ENCODE peak calls at places on chromosomes 1 and 21, in nine cellular contexts. One of them, this sample, is unnamed.

GRCh38 chr1:201769966-201770365 is 59.0 kb upstream of the IPO9 start:
- DNase-seq in cardiac septum: no peak
- DNase-seq in NCI-H510A: no peak
- DNase-seq in fibroblast of the aortic adventitia: peak; percentile 99
- DNase-seq in Caco-2: no peak
- DNase-seq in GM18507: no peak
- DNase-seq in KBM-7: no peak
- DNase-seq in GM12865: no peak
- DNase-seq in SK-N-SH: no peak
- DNase-seq in this sample: no peak

GRCh38 chr1:154431586-154432373 is 26.6 kb downstream of the IL6R start:
- DNase-seq in cardiac septum: no peak
- DNase-seq in NCI-H510A: no peak
- DNase-seq in fibroblast of the aortic adventitia: peak; percentile 98
- DNase-seq in Caco-2: no peak
- DNase-seq in GM18507: no peak
- DNase-seq in KBM-7: no peak
- DNase-seq in GM12865: no peak
- DNase-seq in SK-N-SH: no peak
- DNase-seq in this sample: no peak

GRCh38 chr1:38053416-38054091 is 7.0 kb upstream of the POU3F1 start:
- DNase-seq in cardiac septum: no peak
- DNase-seq in NCI-H510A: peak; percentile 79
- DNase-seq in fibroblast of the aortic adventitia: no peak
- DNase-seq in Caco-2: no peak
- DNase-seq in GM18507: no peak
- DNase-seq in KBM-7: no peak
- DNase-seq in GM12865: no peak
- DNase-seq in SK-N-SH: no peak
- DNase-seq in this sample: no peak

GRCh38 chr1:155127105-155127671 is 488 bp upstream of the EFNA1 start:
- DNase-seq in cardiac septum: peak; percentile 79
- DNase-seq in NCI-H510A: no peak
- DNase-seq in fibroblast of the aortic adventitia: peak; percentile 34
- DNase-seq in Caco-2: peak; percentile 82
- DNase-seq in GM18507: no peak
- DNase-seq in KBM-7: peak; percentile 30
- DNase-seq in GM12865: no peak
- DNase-seq in SK-N-SH: peak; percentile 77
- DNase-seq in this sample: no peak

GRCh38 chr21:35284199-35284598 is 235.1 kb upstream of the RUNX1 start:
- DNase-seq in cardiac septum: no peak
- DNase-seq in NCI-H510A: no peak
- DNase-seq in fibroblast of the aortic adventitia: peak; percentile 54
- DNase-seq in Caco-2: no peak
- DNase-seq in GM18507: no peak
- DNase-seq in KBM-7: no peak
- DNase-seq in GM12865: no peak
- DNase-seq in SK-N-SH: no peak
- DNase-seq in this sample: no peak

GRCh38 chr1:11571906-11572616 is 82.2 kb downstream of the FBXO2 start:
- DNase-seq in cardiac septum: no peak
- DNase-seq in NCI-H510A: peak; percentile 43
- DNase-seq in fibroblast of the aortic adventitia: no peak
- DNase-seq in Caco-2: peak; percentile 13
- DNase-seq in GM18507: no peak
- DNase-seq in KBM-7: peak; percentile 50
- DNase-seq in GM12865: peak; percentile 11
- DNase-seq in SK-N-SH: no peak
- DNase-seq in this sample: no peak

GRCh38 chr1:228340686-228341449 is 65.8 kb downstream of the TRIM11 start:
- DNase-seq in cardiac septum: peak; percentile 74
- DNase-seq in NCI-H510A: no peak
- DNase-seq in fibroblast of the aortic adventitia: no peak
- DNase-seq in Caco-2: peak; percentile 28
- DNase-seq in GM18507: no peak
- DNase-seq in KBM-7: no peak
- DNase-seq in GM12865: peak; percentile 10
- DNase-seq in SK-N-SH: peak; percentile 75
- DNase-seq in this sample: no peak

GRCh38 chr1:121595089-121595488 is 410.3 kb downstream of the SRGAP2C start:
- DNase-seq in cardiac septum: no peak
- DNase-seq in NCI-H510A: no peak
- DNase-seq in fibroblast of the aortic adventitia: no peak
- DNase-seq in Caco-2: no peak
- DNase-seq in GM18507: no peak
- DNase-seq in KBM-7: peak; percentile 43
- DNase-seq in GM12865: no peak
- DNase-seq in SK-N-SH: no peak
- DNase-seq in this sample: no peak

GRCh38 chr1:234933475-234933874 is 195.2 kb downstream of the TOMM20 start:
- DNase-seq in cardiac septum: peak; percentile 86
- DNase-seq in NCI-H510A: no peak
- DNase-seq in fibroblast of the aortic adventitia: peak; percentile 65
- DNase-seq in Caco-2: no peak
- DNase-seq in GM18507: no peak
- DNase-seq in KBM-7: no peak
- DNase-seq in GM12865: peak; percentile 88
- DNase-seq in SK-N-SH: no peak
- DNase-seq in this sample: no peak

GRCh38 chr1:115291731-115292130 is 46.3 kb downstream of the NGF start:
- DNase-seq in cardiac septum: no peak
- DNase-seq in NCI-H510A: no peak
- DNase-seq in fibroblast of the aortic adventitia: no peak
- DNase-seq in Caco-2: no peak
- DNase-seq in GM18507: no peak
- DNase-seq in KBM-7: no peak
- DNase-seq in GM12865: no peak
- DNase-seq in SK-N-SH: no peak
- DNase-seq in this sample: no peak

GRCh38 chr1:184456189-184456588 is 69.4 kb downstream of the C1orf21 start:
- DNase-seq in cardiac septum: no peak
- DNase-seq in NCI-H510A: no peak
- DNase-seq in fibroblast of the aortic adventitia: no peak
- DNase-seq in Caco-2: no peak
- DNase-seq in GM18507: no peak
- DNase-seq in KBM-7: peak; percentile 62
- DNase-seq in GM12865: peak; percentile 9
- DNase-seq in SK-N-SH: no peak
- DNase-seq in this sample: no peak

GRCh38 chr1:201637282-201638076 is 98.6 kb downstream of the NAV1 start:
- DNase-seq in cardiac septum: no peak
- DNase-seq in NCI-H510A: no peak
- DNase-seq in fibroblast of the aortic adventitia: peak; percentile 78
- DNase-seq in Caco-2: no peak
- DNase-seq in GM18507: no peak
- DNase-seq in KBM-7: no peak
- DNase-seq in GM12865: no peak
- DNase-seq in SK-N-SH: peak; percentile 72
- DNase-seq in this sample: no peak

GRCh38 chr1:175218786-175219447 is 26.3 kb upstream of the KIAA0040 start:
- DNase-seq in cardiac septum: no peak
- DNase-seq in NCI-H510A: no peak
- DNase-seq in fibroblast of the aortic adventitia: no peak
- DNase-seq in Caco-2: no peak
- DNase-seq in GM18507: no peak
- DNase-seq in KBM-7: no peak
- DNase-seq in GM12865: no peak
- DNase-seq in SK-N-SH: no peak
- DNase-seq in this sample: no peak

This sample was measured in stimulated activated CD8-positive, alpha-beta memory T cell treated with anti-CD3 and anti-CD28 coated beads, Interleukin-4, amount 100 ng/mL, for 1 hour.